ENCODE peak calls at places on chromosome 7, in six cellular contexts. E is psoas muscle, X is ELR, H is tibial nerve, L is fibroblast of pulmonary artery, I is mesenchymal stem cell. T is an unnamed sample.

GRCh38 chr7:48839108-48839507 is 85.2 kb upstream of the CDC14C start:
- DNase-seq in E (no peak), X (no peak), H (no peak), L (no peak), I (no peak), T (no peak)

GRCh38 chr7:1662767-1663166 is 7.3 kb upstream of the ELFN1 start:
- DNase-seq in E (no peak), X (no peak), H (no peak), L (no peak), I (no peak), T (no peak)

GRCh38 chr7:99525713-99526440 is 21.4 kb downstream of the ZKSCAN5 start:
- DNase-seq in E (no peak), X (peak; percentile 33), H (no peak), L (peak; percentile 11), I (no peak), T (peak; percentile 31)

GRCh38 chr7:22394739-22395138 is 37.8 kb upstream of the RAPGEF5 start:
- DNase-seq in E (no peak), X (no peak), H (no peak), L (no peak), I (no peak), T (no peak)

GRCh38 chr7:68676789-68677535 is 921.3 kb upstream of the AUTS2 start:
- DNase-seq in E (no peak), X (no peak), H (no peak), L (no peak), I (no peak), T (no peak)

GRCh38 chr7:38232475-38233366 is 40.7 kb downstream of the TARP start:
- DNase-seq in E (peak; percentile 53), X (no peak), H (no peak), L (no peak), I (peak; percentile 20), T (no peak)

GRCh38 chr7:141333459-141333858 is 217.8 kb upstream of the AGK start:
- DNase-seq in E (no peak), X (peak; percentile 3), H (no peak), L (no peak), I (no peak), T (peak; percentile 10)

GRCh38 chr7:25408861-25409260 is 180.6 kb upstream of the NPVF start:
- DNase-seq in E (no peak), X (no peak), H (no peak), L (no peak), I (no peak), T (no peak)

GRCh38 chr7:132095-132482 is 60.3 kb upstream of the FAM20C start:
- DNase-seq in E (no peak), X (no peak), H (no peak), L (no peak), I (no peak), T (no peak)

GRCh38 chr7:49187543-49188268 is 263.4 kb downstream of the CDC14C start:
- DNase-seq in E (no peak), X (no peak), H (no peak), L (no peak), I (no peak), T (no peak)

GRCh38 chr7:45153238-45153637 is 4.4 kb upstream of the RAMP3 start:
- DNase-seq in E (peak; percentile 25), X (peak; percentile 15), H (no peak), L (no peak), I (peak; percentile 12), T (peak; percentile 12)

GRCh38 chr7:26441640-26442277 is 150.1 kb downstream of the SNX10 start:
- DNase-seq in E (no peak), X (no peak), H (no peak), L (no peak), I (no peak), T (no peak)

GRCh38 chr7:54897891-54898290 is 120.9 kb upstream of the EGFR start:
- DNase-seq in E (no peak), X (no peak), H (no peak), L (no peak), I (no peak), T (no peak)

GRCh38 chr7:22445140-22445722 is 54.8 kb downstream of the STEAP1B start:
- DNase-seq in E (peak; percentile 89), X (no peak), H (peak; percentile 20), L (peak; percentile 75), I (no peak), T (peak; percentile 100)

T was measured in dermis blood vessel endothelial cell.